ENCODE peak calls at places on chromosomes 1 and 21, in four cellular contexts. One of them, this sample, is unnamed.

GRCh38 chr1:26121854-26122773 is 10.5 kb downstream of the PDIK1L start:
- ATAC-seq in pancreas: no peak
- ATAC-seq in omental fat pad: no peak
- ATAC-seq in left colon: no peak
- ATAC-seq in this sample: no peak

GRCh38 chr1:174872615-174873058 is 127.1 kb upstream of the CACYBP start:
- ATAC-seq in omental fat pad: no peak
- ATAC-seq in pancreas: no peak
- ATAC-seq in left colon: no peak
- ATAC-seq in this sample: peak

GRCh38 chr1:210655511-210655910 is 326.8 kb downstream of the HHAT start:
- ATAC-seq in pancreas: no peak
- ATAC-seq in omental fat pad: no peak
- ATAC-seq in left colon: no peak
- ATAC-seq in this sample: no peak

GRCh38 chr1:31214316-31215082 is 25.2 kb downstream of the NKAIN1 start:
- ATAC-seq in left colon: no peak
- ATAC-seq in omental fat pad: no peak
- ATAC-seq in pancreas: no peak
- ATAC-seq in this sample: no peak

GRCh38 chr1:3908886-3909517 is 8.9 kb upstream of the C1orf174 start:
- ATAC-seq in pancreas: no peak
- ATAC-seq in left colon: no peak
- ATAC-seq in omental fat pad: no peak
- ATAC-seq in this sample: no peak

GRCh38 chr1:199242601-199243000 is 603.8 kb downstream of the PTPRC start:
- ATAC-seq in omental fat pad: no peak
- ATAC-seq in left colon: no peak
- ATAC-seq in pancreas: no peak
- ATAC-seq in this sample: no peak

GRCh38 chr1:29453502-29454240 is 217.3 kb downstream of the PTPRU start:
- ATAC-seq in left colon: peak
- ATAC-seq in omental fat pad: no peak
- ATAC-seq in pancreas: no peak
- ATAC-seq in this sample: peak

GRCh38 chr1:3746389-3746783 is 5.9 kb upstream of the CCDC27 start:
- ATAC-seq in pancreas: no peak
- ATAC-seq in left colon: no peak
- ATAC-seq in omental fat pad: no peak
- ATAC-seq in this sample: peak

GRCh38 chr1:42186172-42186571 is 21.6 kb upstream of the GUCA2A start:
- ATAC-seq in omental fat pad: no peak
- ATAC-seq in pancreas: no peak
- ATAC-seq in left colon: no peak
- ATAC-seq in this sample: no peak

GRCh38 chr1:164017239-164017638 is 541.7 kb upstream of the PBX1 start:
- ATAC-seq in left colon: no peak
- ATAC-seq in pancreas: no peak
- ATAC-seq in omental fat pad: no peak
- ATAC-seq in this sample: no peak

GRCh38 chr1:164712131-164713031 is 153.4 kb downstream of the PBX1 start:
- ATAC-seq in pancreas: peak
- ATAC-seq in omental fat pad: peak
- ATAC-seq in left colon: peak
- ATAC-seq in this sample: peak

GRCh38 chr1:235999259-235999925 is 65.5 kb downstream of the NID1 start:
- ATAC-seq in left colon: no peak
- ATAC-seq in omental fat pad: no peak
- ATAC-seq in pancreas: no peak
- ATAC-seq in this sample: peak

GRCh38 chr1:25193151-25193742 is 39.1 kb downstream of the SYF2 start:
- ATAC-seq in left colon: peak
- ATAC-seq in omental fat pad: no peak
- ATAC-seq in pancreas: no peak
- ATAC-seq in this sample: no peak

GRCh38 chr1:220796530-220796929 is 9.8 kb downstream of the MTARC1 start:
- ATAC-seq in pancreas: no peak
- ATAC-seq in omental fat pad: no peak
- ATAC-seq in left colon: peak
- ATAC-seq in this sample: no peak

GRCh38 chr1:67194209-67194863 is 28.1 kb downstream of the IL23R start:
- ATAC-seq in pancreas: no peak
- ATAC-seq in left colon: no peak
- ATAC-seq in omental fat pad: no peak
- ATAC-seq in this sample: no peak

GRCh38 chr1:90708236-90708786 is 8.8 kb downstream of the BARHL2 start:
- ATAC-seq in left colon: no peak
- ATAC-seq in pancreas: no peak
- ATAC-seq in omental fat pad: no peak
- ATAC-seq in this sample: no peak

GRCh38 chr1:179095377-179095776 is 13.5 kb downstream of the TOR3A start:
- ATAC-seq in pancreas: no peak
- ATAC-seq in omental fat pad: no peak
- ATAC-seq in left colon: no peak
- ATAC-seq in this sample: no peak

GRCh38 chr1:54361342-54361741 is 44.9 kb downstream of the SSBP3 start:
- ATAC-seq in omental fat pad: no peak
- ATAC-seq in pancreas: no peak
- ATAC-seq in left colon: no peak
- ATAC-seq in this sample: no peak

GRCh38 chr1:51237313-51237700 is 1.2 kb downstream of the RNF11 start:
- ATAC-seq in pancreas: no peak
- ATAC-seq in left colon: peak
- ATAC-seq in omental fat pad: no peak
- ATAC-seq in this sample: peak

GRCh38 chr1:86955678-86956077 is 41.2 kb downstream of the HS2ST1 start:
- ATAC-seq in omental fat pad: no peak
- ATAC-seq in pancreas: no peak
- ATAC-seq in left colon: no peak
- ATAC-seq in this sample: no peak

GRCh38 chr1:43799656-43800629 is 92.6 kb downstream of the ST3GAL3 start:
- ATAC-seq in pancreas: no peak
- ATAC-seq in left colon: no peak
- ATAC-seq in omental fat pad: no peak
- ATAC-seq in this sample: no peak

GRCh38 chr1:51210055-51210454 is 26.0 kb upstream of the RNF11 start:
- ATAC-seq in omental fat pad: no peak
- ATAC-seq in left colon: no peak
- ATAC-seq in pancreas: no peak
- ATAC-seq in this sample: no peak

GRCh38 chr1:201731592-201731991 is 97.4 kb upstream of the IPO9 start:
- ATAC-seq in pancreas: peak
- ATAC-seq in omental fat pad: no peak
- ATAC-seq in left colon: no peak
- ATAC-seq in this sample: no peak

GRCh38 chr1:218804014-218804785 is 369.5 kb upstream of the LYPLAL1 start:
- ATAC-seq in left colon: no peak
- ATAC-seq in omental fat pad: no peak
- ATAC-seq in pancreas: no peak
- ATAC-seq in this sample: no peak

GRCh38 chr1:23029337-23029736 is 10.1 kb downstream of the KDM1A start:
- ATAC-seq in left colon: no peak
- ATAC-seq in omental fat pad: no peak
- ATAC-seq in pancreas: no peak
- ATAC-seq in this sample: no peak

GRCh38 chr1:77984629-77985028 is 5.8 kb upstream of the FUBP1 start:
- ATAC-seq in left colon: no peak
- ATAC-seq in pancreas: peak
- ATAC-seq in omental fat pad: no peak
- ATAC-seq in this sample: no peak

GRCh38 chr21:15483138-15483780 is 246.5 kb upstream of the USP25 start:
- ATAC-seq in pancreas: peak
- ATAC-seq in left colon: peak
- ATAC-seq in omental fat pad: peak
- ATAC-seq in this sample: peak

GRCh38 chr1:89518116-89518780 is 6.4 kb upstream of the LRRC8B start:
- ATAC-seq in pancreas: no peak
- ATAC-seq in omental fat pad: no peak
- ATAC-seq in left colon: no peak
- ATAC-seq in this sample: no peak

GRCh38 chr1:29113407-29114117 is 10.1 kb downstream of the TMEM200B start:
- ATAC-seq in pancreas: no peak
- ATAC-seq in left colon: no peak
- ATAC-seq in omental fat pad: no peak
- ATAC-seq in this sample: no peak

GRCh38 chr1:81600363-81600762 is 200.4 kb upstream of the ADGRL2 start:
- ATAC-seq in left colon: no peak
- ATAC-seq in pancreas: no peak
- ATAC-seq in omental fat pad: no peak
- ATAC-seq in this sample: no peak

GRCh38 chr1:71565831-71566230 is 485.0 kb upstream of the ZRANB2 start:
- ATAC-seq in left colon: no peak
- ATAC-seq in pancreas: no peak
- ATAC-seq in omental fat pad: no peak
- ATAC-seq in this sample: no peak

GRCh38 chr21:43188712-43189151 is 19.9 kb downstream of the CRYAA start:
- ATAC-seq in pancreas: peak
- ATAC-seq in left colon: no peak
- ATAC-seq in omental fat pad: peak
- ATAC-seq in this sample: no peak

GRCh38 chr1:64595871-64596515 is 126.1 kb downstream of the CACHD1 start:
- ATAC-seq in left colon: no peak
- ATAC-seq in pancreas: peak
- ATAC-seq in omental fat pad: no peak
- ATAC-seq in this sample: no peak

GRCh38 chr1:26692793-26693490 is 2.9 kb upstream of the ARID1A start:
- ATAC-seq in omental fat pad: peak
- ATAC-seq in left colon: peak
- ATAC-seq in pancreas: peak
- ATAC-seq in this sample: peak

GRCh38 chr1:91600431-91601330 is 100.0 kb downstream of the CDC7 start:
- ATAC-seq in pancreas: no peak
- ATAC-seq in left colon: no peak
- ATAC-seq in omental fat pad: no peak
- ATAC-seq in this sample: no peak